ENCODE peak calls at places on chromosomes 16 and 17, in six cellular contexts. One of them, this sample, is unnamed.

GRCh38 chr17:48100591-48101011 is 677 bp downstream of the CBX1 start:
- DNase-seq in neuronal stem cell: no peak
- DNase-seq in activated naive CD8-positive, alpha-beta T cell treated with anti-CD3 and anti-CD28 coated beads, Interleukin-2, amount 50 U/mL, for 24 hours: no peak
- DNase-seq in SHP77 treated with DMSO at 0.1 percent for 48 hours: peak
- DNase-seq in activated CD8-positive, alpha-beta memory T cell treated with anti-CD3 and anti-CD28 coated beads for 1 hour: no peak
- DNase-seq in HuH-7: peak
- DNase-seq in this sample: peak

GRCh38 chr16:10950393-10950792 is 6.0 kb downstream of the CLEC16A start:
- DNase-seq in activated CD8-positive, alpha-beta memory T cell treated with anti-CD3 and anti-CD28 coated beads for 1 hour: no peak
- DNase-seq in SHP77 treated with DMSO at 0.1 percent for 48 hours: no peak
- DNase-seq in activated naive CD8-positive, alpha-beta T cell treated with anti-CD3 and anti-CD28 coated beads, Interleukin-2, amount 50 U/mL, for 24 hours: no peak
- DNase-seq in HuH-7: no peak
- DNase-seq in neuronal stem cell: no peak
- DNase-seq in this sample: no peak

GRCh38 chr17:50064253-50064991 is 8.5 kb downstream of the ITGA3 start:
- DNase-seq in activated naive CD8-positive, alpha-beta T cell treated with anti-CD3 and anti-CD28 coated beads, Interleukin-2, amount 50 U/mL, for 24 hours: no peak
- DNase-seq in activated CD8-positive, alpha-beta memory T cell treated with anti-CD3 and anti-CD28 coated beads for 1 hour: no peak
- DNase-seq in neuronal stem cell: no peak
- DNase-seq in HuH-7: no peak
- DNase-seq in SHP77 treated with DMSO at 0.1 percent for 48 hours: no peak
- DNase-seq in this sample: peak

GRCh38 chr17:82874011-82874835 is 34.4 kb upstream of the ZNF750 start:
- DNase-seq in SHP77 treated with DMSO at 0.1 percent for 48 hours: no peak
- DNase-seq in neuronal stem cell: no peak
- DNase-seq in HuH-7: no peak
- DNase-seq in activated CD8-positive, alpha-beta memory T cell treated with anti-CD3 and anti-CD28 coated beads for 1 hour: no peak
- DNase-seq in activated naive CD8-positive, alpha-beta T cell treated with anti-CD3 and anti-CD28 coated beads, Interleukin-2, amount 50 U/mL, for 24 hours: no peak
- DNase-seq in this sample: no peak

GRCh38 chr16:87391324-87391949 is 699 bp upstream of the MAP1LC3B start:
- DNase-seq in activated CD8-positive, alpha-beta memory T cell treated with anti-CD3 and anti-CD28 coated beads for 1 hour: no peak
- DNase-seq in activated naive CD8-positive, alpha-beta T cell treated with anti-CD3 and anti-CD28 coated beads, Interleukin-2, amount 50 U/mL, for 24 hours: peak
- DNase-seq in SHP77 treated with DMSO at 0.1 percent for 48 hours: peak
- DNase-seq in HuH-7: peak
- DNase-seq in neuronal stem cell: peak
- DNase-seq in this sample: peak

GRCh38 chr17:54172654-54173316 is 350.1 kb downstream of the KIF2B start:
- DNase-seq in neuronal stem cell: no peak
- DNase-seq in activated naive CD8-positive, alpha-beta T cell treated with anti-CD3 and anti-CD28 coated beads, Interleukin-2, amount 50 U/mL, for 24 hours: no peak
- DNase-seq in HuH-7: no peak
- DNase-seq in activated CD8-positive, alpha-beta memory T cell treated with anti-CD3 and anti-CD28 coated beads for 1 hour: no peak
- DNase-seq in SHP77 treated with DMSO at 0.1 percent for 48 hours: no peak
- DNase-seq in this sample: peak

GRCh38 chr17:33082529-33083148 is 91.0 kb downstream of the SPACA3 start:
- DNase-seq in neuronal stem cell: no peak
- DNase-seq in activated CD8-positive, alpha-beta memory T cell treated with anti-CD3 and anti-CD28 coated beads for 1 hour: no peak
- DNase-seq in activated naive CD8-positive, alpha-beta T cell treated with anti-CD3 and anti-CD28 coated beads, Interleukin-2, amount 50 U/mL, for 24 hours: no peak
- DNase-seq in SHP77 treated with DMSO at 0.1 percent for 48 hours: no peak
- DNase-seq in HuH-7: no peak
- DNase-seq in this sample: no peak

GRCh38 chr17:58337600-58338453 is 9.2 kb upstream of the TSPOAP1 start:
- DNase-seq in SHP77 treated with DMSO at 0.1 percent for 48 hours: no peak
- DNase-seq in activated naive CD8-positive, alpha-beta T cell treated with anti-CD3 and anti-CD28 coated beads, Interleukin-2, amount 50 U/mL, for 24 hours: peak
- DNase-seq in activated CD8-positive, alpha-beta memory T cell treated with anti-CD3 and anti-CD28 coated beads for 1 hour: peak
- DNase-seq in HuH-7: no peak
- DNase-seq in neuronal stem cell: no peak
- DNase-seq in this sample: no peak

GRCh38 chr16:4660454-4661007 is 32.8 kb upstream of the NUDT16L1 start:
- DNase-seq in SHP77 treated with DMSO at 0.1 percent for 48 hours: no peak
- DNase-seq in HuH-7: no peak
- DNase-seq in activated naive CD8-positive, alpha-beta T cell treated with anti-CD3 and anti-CD28 coated beads, Interleukin-2, amount 50 U/mL, for 24 hours: peak
- DNase-seq in neuronal stem cell: no peak
- DNase-seq in activated CD8-positive, alpha-beta memory T cell treated with anti-CD3 and anti-CD28 coated beads for 1 hour: no peak
- DNase-seq in this sample: no peak

GRCh38 chr17:37527249-37527851 is 37.7 kb downstream of the DUSP14 start:
- DNase-seq in SHP77 treated with DMSO at 0.1 percent for 48 hours: peak
- DNase-seq in neuronal stem cell: peak
- DNase-seq in activated CD8-positive, alpha-beta memory T cell treated with anti-CD3 and anti-CD28 coated beads for 1 hour: no peak
- DNase-seq in activated naive CD8-positive, alpha-beta T cell treated with anti-CD3 and anti-CD28 coated beads, Interleukin-2, amount 50 U/mL, for 24 hours: no peak
- DNase-seq in HuH-7: peak
- DNase-seq in this sample: peak

GRCh38 chr17:51087072-51087757 is 33.5 kb downstream of the SPAG9 start:
- DNase-seq in activated CD8-positive, alpha-beta memory T cell treated with anti-CD3 and anti-CD28 coated beads for 1 hour: no peak
- DNase-seq in activated naive CD8-positive, alpha-beta T cell treated with anti-CD3 and anti-CD28 coated beads, Interleukin-2, amount 50 U/mL, for 24 hours: no peak
- DNase-seq in HuH-7: no peak
- DNase-seq in neuronal stem cell: no peak
- DNase-seq in SHP77 treated with DMSO at 0.1 percent for 48 hours: no peak
- DNase-seq in this sample: no peak

GRCh38 chr16:10180771-10181163 is 1.5 kb downstream of the GRIN2A start:
- DNase-seq in HuH-7: peak
- DNase-seq in SHP77 treated with DMSO at 0.1 percent for 48 hours: no peak
- DNase-seq in activated CD8-positive, alpha-beta memory T cell treated with anti-CD3 and anti-CD28 coated beads for 1 hour: no peak
- DNase-seq in activated naive CD8-positive, alpha-beta T cell treated with anti-CD3 and anti-CD28 coated beads, Interleukin-2, amount 50 U/mL, for 24 hours: peak
- DNase-seq in neuronal stem cell: peak
- DNase-seq in this sample: peak

GRCh38 chr17:77441130-77441920 is 300.6 kb downstream of the SEC14L1 start:
- DNase-seq in neuronal stem cell: no peak
- DNase-seq in activated CD8-positive, alpha-beta memory T cell treated with anti-CD3 and anti-CD28 coated beads for 1 hour: no peak
- DNase-seq in HuH-7: no peak
- DNase-seq in SHP77 treated with DMSO at 0.1 percent for 48 hours: no peak
- DNase-seq in activated naive CD8-positive, alpha-beta T cell treated with anti-CD3 and anti-CD28 coated beads, Interleukin-2, amount 50 U/mL, for 24 hours: peak
- DNase-seq in this sample: no peak

GRCh38 chr17:34584805-34585416 is 5.5 kb downstream of the TMEM132E start:
- DNase-seq in neuronal stem cell: no peak
- DNase-seq in activated naive CD8-positive, alpha-beta T cell treated with anti-CD3 and anti-CD28 coated beads, Interleukin-2, amount 50 U/mL, for 24 hours: no peak
- DNase-seq in HuH-7: peak
- DNase-seq in activated CD8-positive, alpha-beta memory T cell treated with anti-CD3 and anti-CD28 coated beads for 1 hour: no peak
- DNase-seq in SHP77 treated with DMSO at 0.1 percent for 48 hours: no peak
- DNase-seq in this sample: peak

GRCh38 chr17:2885751-2886150 is 89.5 kb downstream of the RAP1GAP2 start:
- DNase-seq in SHP77 treated with DMSO at 0.1 percent for 48 hours: peak
- DNase-seq in activated naive CD8-positive, alpha-beta T cell treated with anti-CD3 and anti-CD28 coated beads, Interleukin-2, amount 50 U/mL, for 24 hours: no peak
- DNase-seq in HuH-7: no peak
- DNase-seq in neuronal stem cell: no peak
- DNase-seq in activated CD8-positive, alpha-beta memory T cell treated with anti-CD3 and anti-CD28 coated beads for 1 hour: no peak
- DNase-seq in this sample: no peak